ENCODE peak calls at places on chromosomes 1 and 21, in eight cellular contexts. K is AG09319; N is psoas muscle; F is A172; L is activated T-cell treated with anti-CD3 and anti-CD28 coated beads, Interleukin-2, amount 50 U/mL, for 24 hours; M is tibial artery; Z is activated CD8-positive, alpha-beta T cell treated with anti-CD3 and anti-CD28 coated beads for 36 hours; I is ACHN. B is an unnamed sample.

GRCh38 chr1:220528679-220529529 is 968 bp downstream of the MARK1 start:
- DNase-seq in K (no peak), N (peak; percentile 62), F (no peak), L (peak; percentile 31), M (no peak), Z (no peak), I (no peak), B (peak; percentile 69)

GRCh38 chr1:151972533-151973270 is 21.0 kb downstream of the S100A10 start:
- DNase-seq in K (no peak), N (no peak), F (peak; percentile 99), L (no peak), M (no peak), Z (peak; percentile 65), I (peak; percentile 93), B (peak; percentile 84)

GRCh38 chr1:98373055-98373454 is 288.5 kb upstream of the SNX7 start:
- DNase-seq in K (no peak), N (no peak), F (no peak), L (no peak), M (no peak), Z (no peak), I (no peak), B (no peak)

GRCh38 chr1:112389689-112390088 is 6.3 kb upstream of the CTTNBP2NL start:
- DNase-seq in K (no peak), N (no peak), F (no peak), L (no peak), M (no peak), Z (peak; percentile 12), I (no peak), B (no peak)

GRCh38 chr1:64234714-64235113 is 31.3 kb downstream of the UBE2U start:
- DNase-seq in K (no peak), N (no peak), F (no peak), L (no peak), M (no peak), Z (no peak), I (no peak), B (no peak)

GRCh38 chr1:26771643-26772321 is 16.0 kb upstream of the PIGV start:
- DNase-seq in K (peak; percentile 87), N (peak; percentile 62), F (peak; percentile 97), L (no peak), M (no peak), Z (peak; percentile 47), I (peak; percentile 95), B (no peak)

GRCh38 chr1:163046071-163046470 is 23.1 kb upstream of the RGS4 start:
- DNase-seq in K (no peak), N (no peak), F (no peak), L (no peak), M (no peak), Z (no peak), I (no peak), B (no peak)

GRCh38 chr1:43274125-43274803 is 4.5 kb downstream of the TMEM125 start:
- DNase-seq in K (no peak), N (no peak), F (peak; percentile 59), L (peak; percentile 56), M (peak; percentile 35), Z (peak; percentile 71), I (no peak), B (no peak)

GRCh38 chr1:226003502-226004170 is 4.5 kb upstream of the SDE2 start:
- DNase-seq in K (no peak), N (no peak), F (no peak), L (no peak), M (no peak), Z (no peak), I (no peak), B (no peak)

GRCh38 chr1:78385744-78386462 is 104.9 kb upstream of the PTGFR start:
- DNase-seq in K (no peak), N (no peak), F (no peak), L (no peak), M (no peak), Z (no peak), I (no peak), B (no peak)

GRCh38 chr21:16205527-16205926 is 475.7 kb downstream of the USP25 start:
- DNase-seq in K (no peak), N (no peak), F (no peak), L (no peak), M (no peak), Z (no peak), I (no peak), B (no peak)

GRCh38 chr1:29398431-29398830 is 162.1 kb downstream of the PTPRU start:
- DNase-seq in K (no peak), N (no peak), F (peak; percentile 58), L (no peak), M (no peak), Z (no peak), I (no peak), B (no peak)

GRCh38 chr1:17520473-17521319 is 18.8 kb upstream of the ARHGEF10L start:
- DNase-seq in K (no peak), N (no peak), F (no peak), L (no peak), M (no peak), Z (no peak), I (no peak), B (no peak)

GRCh38 chr1:113199718-113200455 is 126.9 kb downstream of the LRIG2 start:
- DNase-seq in K (no peak), N (no peak), F (no peak), L (no peak), M (no peak), Z (no peak), I (no peak), B (no peak)

GRCh38 chr1:107365874-107366273 is 225.0 kb downstream of the NTNG1 start:
- DNase-seq in K (no peak), N (no peak), F (no peak), L (no peak), M (no peak), Z (no peak), I (no peak), B (peak; percentile 64)

GRCh38 chr1:61330018-61330417 is 247.7 kb downstream of the NFIA start:
- DNase-seq in K (no peak), N (no peak), F (no peak), L (no peak), M (no peak), Z (no peak), I (no peak), B (no peak)

GRCh38 chr1:44293761-44294315 is 61.2 kb downstream of the ERI3 start:
- DNase-seq in K (no peak), N (peak; percentile 77), F (no peak), L (no peak), M (no peak), Z (no peak), I (no peak), B (no peak)

GRCh38 chr1:66415326-66415725 is 118.6 kb upstream of the SGIP1 start:
- DNase-seq in K (no peak), N (no peak), F (no peak), L (no peak), M (no peak), Z (no peak), I (no peak), B (no peak)

GRCh38 chr21:45923146-45923545 is 58.4 kb upstream of the COL6A1 start:
- DNase-seq in K (peak; percentile 49), N (peak; percentile 82), F (peak; percentile 46), L (peak; percentile 82), M (peak; percentile 84), Z (peak; percentile 72), I (peak; percentile 22), B (peak; percentile 90)

GRCh38 chr1:229310833-229311232 is 32.0 kb downstream of the CCSAP start:
- DNase-seq in K (no peak), N (no peak), F (no peak), L (no peak), M (no peak), Z (no peak), I (no peak), B (no peak)

GRCh38 chr1:247007511-247008405 is at the start of gene ZNF695:
- DNase-seq in K (peak; percentile 77), N (peak; percentile 76), F (peak; percentile 92), L (peak; percentile 64), M (peak; percentile 80), Z (peak; percentile 84), I (peak; percentile 93), B (peak; percentile 99)

B was measured in left kidney.